ENCODE peak calls at places on chromosomes 16 and 17, in seven cellular contexts. One of them, this sample, is unnamed.

GRCh38 chr16:55376045-55376444 is 52.0 kb downstream of the IRX6 start:
- DNase-seq in SK-N-SH: no peak
- DNase-seq in HepG2: no peak
- DNase-seq in H1: no peak
- DNase-seq in HCT116: no peak
- DNase-seq in K562: no peak
- DNase-seq in GM12878: no peak
- DNase-seq in this sample: no peak

GRCh38 chr17:81295031-81295677 is at the start of gene SLC38A10:
- DNase-seq in K562: peak; percentile 95
- DNase-seq in HepG2: peak; percentile 88
- DNase-seq in GM12878: peak; percentile 41
- DNase-seq in H1: peak; percentile 92
- DNase-seq in HCT116: peak; percentile 73
- DNase-seq in SK-N-SH: peak; percentile 100
- DNase-seq in this sample: peak; percentile 89

GRCh38 chr17:82350182-82351030 is 8.6 kb upstream of the TEX19 start:
- DNase-seq in K562: peak; percentile 78
- DNase-seq in H1: no peak
- DNase-seq in GM12878: no peak
- DNase-seq in HCT116: peak; percentile 56
- DNase-seq in SK-N-SH: no peak
- DNase-seq in HepG2: no peak
- DNase-seq in this sample: peak; percentile 56

GRCh38 chr17:74950207-74950606 is 14.5 kb downstream of the OTOP3 start:
- DNase-seq in H1: no peak
- DNase-seq in HepG2: no peak
- DNase-seq in HCT116: no peak
- DNase-seq in SK-N-SH: no peak
- DNase-seq in K562: no peak
- DNase-seq in GM12878: no peak
- DNase-seq in this sample: no peak

GRCh38 chr17:55717898-55718735 is 4.5 kb downstream of the TMEM100 start:
- DNase-seq in K562: peak; percentile 83
- DNase-seq in HepG2: peak; percentile 78
- DNase-seq in GM12878: no peak
- DNase-seq in H1: peak; percentile 88
- DNase-seq in HCT116: peak; percentile 65
- DNase-seq in SK-N-SH: peak; percentile 54
- DNase-seq in this sample: peak; percentile 87

GRCh38 chr17:38871247-38871991 is 1.6 kb downstream of the LASP1 start:
- DNase-seq in HepG2: peak; percentile 98
- DNase-seq in SK-N-SH: no peak
- DNase-seq in HCT116: no peak
- DNase-seq in H1: no peak
- DNase-seq in K562: peak; percentile 97
- DNase-seq in GM12878: peak; percentile 45
- DNase-seq in this sample: no peak

GRCh38 chr16:55526448-55526847 is 17.6 kb downstream of the LPCAT2 start:
- DNase-seq in GM12878: no peak
- DNase-seq in H1: no peak
- DNase-seq in HepG2: no peak
- DNase-seq in HCT116: no peak
- DNase-seq in SK-N-SH: no peak
- DNase-seq in K562: no peak
- DNase-seq in this sample: no peak

GRCh38 chr16:30023586-30023985 is 588 bp downstream of the C16orf92 start:
- DNase-seq in GM12878: no peak
- DNase-seq in HepG2: no peak
- DNase-seq in SK-N-SH: no peak
- DNase-seq in H1: no peak
- DNase-seq in K562: no peak
- DNase-seq in HCT116: no peak
- DNase-seq in this sample: no peak

GRCh38 chr17:27244481-27245223 is 49.3 kb upstream of the WSB1 start:
- DNase-seq in H1: peak; percentile 52
- DNase-seq in SK-N-SH: no peak
- DNase-seq in HepG2: peak; percentile 53
- DNase-seq in HCT116: no peak
- DNase-seq in K562: no peak
- DNase-seq in GM12878: no peak
- DNase-seq in this sample: no peak

GRCh38 chr17:26731005-26731921 is 562.7 kb upstream of the WSB1 start:
- DNase-seq in HepG2: no peak
- DNase-seq in HCT116: no peak
- DNase-seq in SK-N-SH: peak; percentile 3
- DNase-seq in H1: no peak
- DNase-seq in GM12878: no peak
- DNase-seq in K562: no peak
- DNase-seq in this sample: no peak

GRCh38 chr17:66450857-66451158 is 148.4 kb downstream of the PRKCA start:
- DNase-seq in K562: no peak
- DNase-seq in HepG2: no peak
- DNase-seq in H1: no peak
- DNase-seq in GM12878: no peak
- DNase-seq in HCT116: no peak
- DNase-seq in SK-N-SH: no peak
- DNase-seq in this sample: no peak

GRCh38 chr17:39517224-39517623 is 55.9 kb downstream of the CDK12 start:
- DNase-seq in H1: no peak
- DNase-seq in HCT116: no peak
- DNase-seq in GM12878: no peak
- DNase-seq in HepG2: no peak
- DNase-seq in K562: no peak
- DNase-seq in SK-N-SH: no peak
- DNase-seq in this sample: no peak

GRCh38 chr16:26982422-26982821 is 84.3 kb upstream of the C16orf82 start:
- DNase-seq in HCT116: no peak
- DNase-seq in GM12878: no peak
- DNase-seq in K562: no peak
- DNase-seq in SK-N-SH: no peak
- DNase-seq in HepG2: no peak
- DNase-seq in H1: no peak
- DNase-seq in this sample: no peak

GRCh38 chr16:51989637-51990230 is 557.2 kb downstream of the TOX3 start:
- DNase-seq in GM12878: no peak
- DNase-seq in K562: no peak
- DNase-seq in SK-N-SH: no peak
- DNase-seq in HCT116: no peak
- DNase-seq in HepG2: no peak
- DNase-seq in H1: no peak
- DNase-seq in this sample: no peak

GRCh38 chr17:1509255-1509943 is 7.0 kb downstream of the INPP5K start:
- DNase-seq in HepG2: peak; percentile 74
- DNase-seq in K562: no peak
- DNase-seq in SK-N-SH: no peak
- DNase-seq in H1: no peak
- DNase-seq in GM12878: no peak
- DNase-seq in HCT116: no peak
- DNase-seq in this sample: no peak
- TF ChIP-seq JUND in HepG2: no peak
- TF ChIP-seq JUND in K562: no peak
- TF ChIP-seq JUND in SK-N-SH: no peak
- TF ChIP-seq JUND in H1: no peak
- TF ChIP-seq JUND in GM12878: no peak
- TF ChIP-seq JUND in HCT116: no peak
- TF ChIP-seq JUND in this sample: no peak

GRCh38 chr17:8123695-8124349 is at the start of gene HES7:
- DNase-seq in HCT116: no peak
- DNase-seq in K562: peak; percentile 19
- DNase-seq in H1: peak; percentile 84
- DNase-seq in SK-N-SH: peak; percentile 53
- DNase-seq in HepG2: no peak
- DNase-seq in GM12878: no peak
- DNase-seq in this sample: no peak

GRCh38 chr17:8125196-8125946 is 1.5 kb upstream of the HES7 start:
- DNase-seq in SK-N-SH: peak; percentile 88
- DNase-seq in H1: peak; percentile 99
- DNase-seq in HepG2: peak; percentile 64
- DNase-seq in K562: peak; percentile 80
- DNase-seq in HCT116: peak; percentile 60
- DNase-seq in GM12878: peak; percentile 64
- DNase-seq in this sample: no peak

GRCh38 chr17:8124350-8125195 is 667 bp upstream of the HES7 start:
- DNase-seq in SK-N-SH: no peak
- DNase-seq in HepG2: no peak
- DNase-seq in H1: peak; percentile 55
- DNase-seq in GM12878: no peak
- DNase-seq in HCT116: no peak
- DNase-seq in K562: peak; percentile 26
- DNase-seq in this sample: no peak

GRCh38 chr17:8126306-8127066 is 2.6 kb upstream of the HES7 start:
- DNase-seq in GM12878: no peak
- DNase-seq in K562: peak; percentile 68
- DNase-seq in H1: peak; percentile 78
- DNase-seq in HCT116: no peak
- DNase-seq in SK-N-SH: peak; percentile 84
- DNase-seq in HepG2: no peak
- DNase-seq in this sample: no peak

GRCh38 chr17:8125947-8126305 is 2.0 kb upstream of the HES7 start:
- DNase-seq in H1: no peak
- DNase-seq in K562: peak; percentile 54
- DNase-seq in SK-N-SH: peak; percentile 82
- DNase-seq in HepG2: no peak
- DNase-seq in HCT116: no peak
- DNase-seq in GM12878: no peak
- DNase-seq in this sample: no peak
- TF ChIP-seq JUND in H1: no peak
- TF ChIP-seq JUND in K562: no peak
- TF ChIP-seq JUND in SK-N-SH: no peak
- TF ChIP-seq JUND in HepG2: no peak
- TF ChIP-seq JUND in HCT116: no peak
- TF ChIP-seq JUND in GM12878: no peak
- TF ChIP-seq JUND in this sample: no peak

GRCh38 chr16:85382717-85383118 is 230.4 kb upstream of the GSE1 start:
- DNase-seq in K562: no peak
- DNase-seq in HCT116: no peak
- DNase-seq in GM12878: no peak
- DNase-seq in SK-N-SH: no peak
- DNase-seq in HepG2: no peak
- DNase-seq in H1: no peak
- DNase-seq in this sample: no peak

GRCh38 chr16:85385463-85386331 is 227.4 kb upstream of the GSE1 start:
- DNase-seq in SK-N-SH: no peak
- DNase-seq in HCT116: no peak
- DNase-seq in H1: peak; percentile 44
- DNase-seq in K562: peak; percentile 59
- DNase-seq in GM12878: no peak
- DNase-seq in HepG2: peak; percentile 54
- DNase-seq in this sample: no peak

GRCh38 chr16:85384831-85385462 is 228.2 kb upstream of the GSE1 start:
- DNase-seq in HCT116: no peak
- DNase-seq in HepG2: no peak
- DNase-seq in GM12878: no peak
- DNase-seq in H1: peak; percentile 56
- DNase-seq in SK-N-SH: no peak
- DNase-seq in K562: no peak
- DNase-seq in this sample: peak; percentile 100

GRCh38 chr16:85381738-85382592 is 231.2 kb upstream of the GSE1 start:
- DNase-seq in HepG2: no peak
- DNase-seq in GM12878: no peak
- DNase-seq in SK-N-SH: peak; percentile 87
- DNase-seq in HCT116: no peak
- DNase-seq in K562: peak; percentile 100
- DNase-seq in H1: no peak
- DNase-seq in this sample: no peak

DNA sequence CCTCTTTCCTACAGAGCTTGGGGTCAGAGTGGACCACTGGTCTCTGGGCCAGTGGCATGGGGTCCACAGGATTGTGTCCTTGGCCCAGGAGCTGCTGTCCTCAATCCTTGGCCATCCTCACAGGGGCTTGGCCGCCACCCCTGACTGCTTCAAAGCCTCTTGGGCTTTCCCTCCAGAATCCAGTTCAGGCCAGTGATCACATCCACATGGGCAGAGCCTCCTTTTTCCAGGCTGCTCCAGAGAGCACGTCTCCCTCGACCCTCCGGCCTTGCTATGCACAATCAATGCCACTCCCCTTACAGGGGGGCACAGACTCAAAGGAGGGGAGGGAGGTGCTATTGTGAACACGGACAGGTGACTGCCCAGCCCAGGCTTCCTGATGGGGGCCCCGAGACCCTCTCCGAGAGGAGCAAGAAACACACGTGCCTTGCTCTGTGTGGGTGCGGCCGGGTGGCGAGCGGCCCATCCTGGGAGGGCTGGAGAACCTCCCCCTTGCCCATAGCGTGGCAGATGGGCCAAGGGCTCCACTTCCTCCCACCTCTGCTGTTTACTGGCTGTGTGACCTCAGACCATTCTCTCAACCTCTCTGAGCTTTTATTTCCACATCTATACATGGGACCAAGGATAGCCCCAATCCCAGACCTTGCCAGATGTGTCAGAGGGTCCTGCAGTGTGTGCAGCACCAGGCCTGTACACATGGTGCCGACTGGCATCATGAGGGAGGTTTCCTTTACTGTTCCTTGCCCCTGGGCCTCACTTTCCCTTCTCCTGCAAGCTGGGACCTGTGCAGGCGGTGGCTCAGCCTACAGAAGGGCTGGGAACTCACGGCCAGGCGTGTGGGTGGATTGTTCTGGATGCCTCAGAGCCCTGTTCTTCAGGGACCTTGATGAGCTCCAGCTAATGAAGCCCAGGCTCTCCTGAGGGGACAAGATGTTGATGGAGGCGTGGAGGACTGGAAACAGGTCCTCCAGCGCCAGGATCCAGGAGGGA is 229.0 kb upstream of the GSE1 start:
- DNase-seq in HCT116: no peak
- DNase-seq in SK-N-SH: no peak
- DNase-seq in GM12878: no peak
- DNase-seq in HepG2: no peak
- DNase-seq in K562: no peak
- DNase-seq in H1: peak; percentile 45
- DNase-seq in this sample: no peak
- TF ChIP-seq JUND in HCT116: no peak
- TF ChIP-seq JUND in SK-N-SH: no peak
- TF ChIP-seq JUND in GM12878: no peak
- TF ChIP-seq JUND in HepG2: no peak
- TF ChIP-seq JUND in K562: no peak
- TF ChIP-seq JUND in H1: no peak
- TF ChIP-seq JUND in this sample: no peak

GRCh38 chr16:70726869-70727494 is 41.1 kb upstream of the MTSS2 start:
- DNase-seq in SK-N-SH: no peak
- DNase-seq in H1: no peak
- DNase-seq in HCT116: no peak
- DNase-seq in HepG2: no peak
- DNase-seq in K562: no peak
- DNase-seq in GM12878: no peak
- DNase-seq in this sample: no peak

GRCh38 chr16:70728145-70728544 is 42.3 kb upstream of the MTSS2 start:
- DNase-seq in HepG2: no peak
- DNase-seq in K562: no peak
- DNase-seq in H1: no peak
- DNase-seq in SK-N-SH: no peak
- DNase-seq in GM12878: no peak
- DNase-seq in HCT116: no peak
- DNase-seq in this sample: no peak

GRCh38 chr16:70724146-70725023 is 38.5 kb upstream of the MTSS2 start:
- DNase-seq in HCT116: no peak
- DNase-seq in SK-N-SH: no peak
- DNase-seq in K562: no peak
- DNase-seq in GM12878: no peak
- DNase-seq in H1: no peak
- DNase-seq in HepG2: peak; percentile 96
- DNase-seq in this sample: no peak

GRCh38 chr16:70725024-70725911 is 39.4 kb upstream of the MTSS2 start:
- DNase-seq in H1: no peak
- DNase-seq in HepG2: peak; percentile 100
- DNase-seq in HCT116: no peak
- DNase-seq in K562: no peak
- DNase-seq in GM12878: no peak
- DNase-seq in SK-N-SH: no peak
- DNase-seq in this sample: no peak

GRCh38 chr16:70725912-70726828 is 40.3 kb upstream of the MTSS2 start:
- DNase-seq in HCT116: no peak
- DNase-seq in K562: peak; percentile 62
- DNase-seq in SK-N-SH: no peak
- DNase-seq in GM12878: no peak
- DNase-seq in H1: no peak
- DNase-seq in HepG2: no peak
- DNase-seq in this sample: no peak
- TF ChIP-seq JUND in HCT116: no peak
- TF ChIP-seq JUND in K562: no peak
- TF ChIP-seq JUND in SK-N-SH: no peak
- TF ChIP-seq JUND in GM12878: no peak
- TF ChIP-seq JUND in H1: no peak
- TF ChIP-seq JUND in HepG2: no peak
- TF ChIP-seq JUND in this sample: no peak